ENCODE peak calls at places on chromosomes 7 and 10, in ten cellular contexts. L, J, S, N, M, R, T, F, Y and V are unnamed samples.

GRCh38 chr10:48331436-48331835 is 25.0 kb downstream of the MAPK8 start:
- DNase-seq in L (no peak), J (no peak), S (no peak), N (no peak), M (no peak), R (no peak), T (no peak), F (no peak), Y (no peak), V (no peak)

GRCh38 chr7:37352974-37353948 is 95.4 kb downstream of the ELMO1 start:
- DNase-seq in L (no peak), J (no peak), S (no peak), N (no peak), M (no peak), R (no peak), T (no peak), F (peak; percentile 88), Y (no peak), V (no peak)

GRCh38 chr10:82020999-82021398 is 146.0 kb downstream of the NRG3 start:
- DNase-seq in L (no peak), J (no peak), S (no peak), N (no peak), M (no peak), R (no peak), T (no peak), F (no peak), Y (no peak), V (no peak)

GRCh38 chr7:96266015-96266414 is 55.9 kb downstream of the SLC25A13 start:
- DNase-seq in L (no peak), J (no peak), S (no peak), N (no peak), M (no peak), R (no peak), T (no peak), F (no peak), Y (no peak), V (no peak)

GRCh38 chr7:102891693-102892261 is 21.0 kb upstream of the LRRC17 start:
- DNase-seq in L (peak; percentile 91), J (peak; percentile 94), S (peak; percentile 93), N (peak; percentile 77), M (peak; percentile 66), R (no peak), T (peak; percentile 16), F (no peak), Y (peak; percentile 85), V (peak; percentile 63)

GRCh38 chr10:33333260-33334169 is 952 bp downstream of the NRP1 start:
- DNase-seq in L (no peak), J (no peak), S (no peak), N (no peak), M (no peak), R (peak; percentile 0), T (no peak), F (peak; percentile 59), Y (no peak), V (no peak)

GRCh38 chr7:42984137-42984536 is 52.0 kb downstream of the MRPL32 start:
- DNase-seq in L (no peak), J (no peak), S (no peak), N (no peak), M (no peak), R (no peak), T (no peak), F (no peak), Y (no peak), V (no peak)

GRCh38 chr10:61791216-61791615 is 110.3 kb upstream of the ARID5B start:
- DNase-seq in L (peak; percentile 65), J (peak; percentile 56), S (peak; percentile 66), N (no peak), M (peak; percentile 79), R (no peak), T (no peak), F (no peak), Y (no peak), V (no peak)

GRCh38 chr7:92135100-92135429 is 788 bp upstream of the CYP51A1 start:
- DNase-seq in L (peak; percentile 48), J (no peak), S (no peak), N (no peak), M (no peak), R (no peak), T (no peak), F (peak; percentile 29), Y (peak; percentile 41), V (no peak)

GRCh38 chr10:116702165-116702564 is 40.2 kb downstream of the HSPA12A start:
- DNase-seq in L (no peak), J (no peak), S (no peak), N (no peak), M (no peak), R (no peak), T (no peak), F (no peak), Y (no peak), V (no peak)

GRCh38 chr10:79816-80215 is 30.7 kb upstream of the TUBB8 start:
- DNase-seq in L (no peak), J (no peak), S (no peak), N (no peak), M (no peak), R (no peak), T (no peak), F (no peak), Y (no peak), V (no peak)

GRCh38 chr10:71687077-71687476 is 32.5 kb downstream of the C10orf105 start:
- DNase-seq in L (no peak), J (no peak), S (no peak), N (no peak), M (no peak), R (no peak), T (no peak), F (no peak), Y (no peak), V (no peak)

GRCh38 chr10:73827346-73828089 is 16.1 kb upstream of the NDST2 start:
- DNase-seq in L (no peak), J (no peak), S (no peak), N (no peak), M (no peak), R (no peak), T (no peak), F (no peak), Y (no peak), V (no peak)

GRCh38 chr10:110206988-110207804 is at the start of gene MXI1:
- DNase-seq in L (peak; percentile 76), J (peak; percentile 82), S (peak; percentile 82), N (no peak), M (no peak), R (no peak), T (peak; percentile 61), F (peak; percentile 72), Y (peak; percentile 87), V (peak; percentile 61)

GRCh38 chr10:87816842-87817178 is 1.2 kb downstream of the ATAD1 start:
- DNase-seq in L (peak; percentile 5), J (no peak), S (peak; percentile 5), N (no peak), M (no peak), R (no peak), T (no peak), F (no peak), Y (no peak), V (no peak)

GRCh38 chr10:87817291-87817872 is 644 bp downstream of the ATAD1 start:
- DNase-seq in L (peak; percentile 6), J (peak; percentile 7), S (peak; percentile 7), N (no peak), M (no peak), R (no peak), T (no peak), F (no peak), Y (peak; percentile 10), V (no peak)

GRCh38 chr10:87818505-87819273 is 663 bp upstream of the ATAD1 start:
- DNase-seq in L (peak; percentile 7), J (peak; percentile 29), S (peak; percentile 8), N (no peak), M (no peak), R (no peak), T (no peak), F (peak; percentile 84), Y (peak; percentile 31), V (no peak)

GRCh38 chr10:87819274-87819585 is 1.2 kb upstream of the ATAD1 start:
- DNase-seq in L (no peak), J (no peak), S (no peak), N (no peak), M (no peak), R (no peak), T (no peak), F (no peak), Y (no peak), V (no peak)

DNA sequence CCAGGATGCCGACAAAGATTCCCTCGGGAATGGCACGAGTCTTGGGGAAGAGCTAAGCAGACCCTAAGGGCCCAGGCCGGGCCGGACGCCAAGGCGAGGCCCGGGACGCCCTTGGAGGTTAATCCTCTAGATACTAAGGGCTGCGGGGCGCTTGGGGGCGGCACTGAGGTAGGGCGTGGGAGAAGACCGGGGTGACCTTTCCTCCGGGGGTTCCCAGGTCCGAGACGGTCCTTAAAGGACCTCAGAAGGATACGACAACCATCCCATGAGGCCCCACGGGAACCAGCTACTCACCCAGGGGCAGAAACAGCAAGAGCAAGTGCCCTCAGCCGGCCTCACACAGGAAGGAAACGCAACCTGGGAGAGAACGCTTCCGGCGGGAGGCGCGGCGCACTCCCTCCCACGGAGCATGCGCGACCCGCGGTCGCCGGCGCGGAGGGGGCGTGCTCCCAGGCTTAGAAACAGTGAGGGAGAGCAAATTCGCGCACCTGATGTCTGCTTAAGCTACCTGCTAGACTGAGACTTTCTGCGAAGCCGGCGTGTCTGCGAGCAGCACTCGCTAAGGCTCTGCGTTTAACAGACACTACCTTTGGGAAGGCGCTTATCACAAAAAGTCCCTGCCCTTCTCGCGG is at the start of gene ATAD1:
- DNase-seq in L (peak; percentile 78), J (peak; percentile 83), S (peak; percentile 82), N (peak; percentile 43), M (peak; percentile 12), R (peak; percentile 78), T (peak; percentile 43), F (peak; percentile 91), Y (peak; percentile 84), V (peak; percentile 56)
- TF ChIP-seq CTCF in L (peak; percentile 54), J (peak; percentile 34), S (peak; percentile 43), N (peak; percentile 29), M (peak; percentile 37), R (peak; percentile 15), T (peak; percentile 45), F (no peak), Y (peak; percentile 21), V (no peak)

GRCh38 chr7:27098493-27099223 is 2.9 kb upstream of the HOXA1 start:
- DNase-seq in L (peak; percentile 72), J (peak; percentile 87), S (peak; percentile 93), N (no peak), M (peak; percentile 23), R (no peak), T (no peak), F (no peak), Y (no peak), V (no peak)
- TF ChIP-seq CTCF in L (no peak), J (no peak), S (peak; percentile 19), N (no peak), M (no peak), R (no peak), T (no peak), F (no peak), Y (no peak), V (no peak)

GRCh38 chr10:50614444-50615137 is 9.2 kb downstream of the SGMS1 start:
- DNase-seq in L (no peak), J (no peak), S (no peak), N (no peak), M (no peak), R (no peak), T (no peak), F (peak; percentile 44), Y (no peak), V (no peak)
- TF ChIP-seq CTCF in L (no peak), J (peak; percentile 26), S (no peak), N (no peak), M (no peak), R (peak; percentile 68), T (no peak), F (peak; percentile 51), Y (no peak), V (peak; percentile 4)

GRCh38 chr10:59465089-59465488 is 102.7 kb upstream of the FAM13C start:
- DNase-seq in L (peak; percentile 77), J (peak; percentile 65), S (peak; percentile 85), N (peak; percentile 4), M (no peak), R (no peak), T (no peak), F (no peak), Y (peak; percentile 64), V (no peak)
- TF ChIP-seq CTCF in L (peak; percentile 49), J (peak; percentile 34), S (peak; percentile 29), N (peak; percentile 29), M (peak; percentile 14), R (no peak), T (peak; percentile 45), F (no peak), Y (peak; percentile 45), V (no peak)